ENCODE peak calls at places on chromosomes 1 and 21, in nine cellular contexts. S is AG09309; A is fibroblast of lung; C is adrenal gland; K is fibroblast of mammary gland; L is dorsolateral prefrontal cortex; B is A673; O is activated CD8-positive, alpha-beta T cell treated with anti-CD3 and anti-CD28 coated beads for 36 hours; G is NB4. R is an unnamed sample.

GRCh38 chr21:34229361-34229760 is 134.4 kb upstream of the KCNE2 start:
- DNase-seq in S (no peak), A (no peak), C (no peak), K (no peak), L (no peak), B (no peak), O (no peak), G (no peak), R (no peak)

GRCh38 chr1:234672349-234673135 is 62.6 kb upstream of the IRF2BP2 start:
- DNase-seq in S (no peak), A (no peak), C (no peak), K (no peak), L (no peak), B (no peak), O (no peak), G (no peak), R (no peak)

GRCh38 chr1:9194024-9194423 is 40.5 kb upstream of the H6PD start:
- DNase-seq in S (no peak), A (no peak), C (no peak), K (peak; percentile 47), L (no peak), B (no peak), O (no peak), G (no peak), R (no peak)

GRCh38 chr1:225464851-225465792 is 37.3 kb upstream of the LBR start:
- DNase-seq in S (no peak), A (no peak), C (no peak), K (no peak), L (no peak), B (peak; percentile 69), O (no peak), G (peak; percentile 41), R (no peak)

GRCh38 chr1:198584163-198584562 is 43.7 kb upstream of the ATP6V1G3 start:
- DNase-seq in S (no peak), A (no peak), C (no peak), K (no peak), L (no peak), B (no peak), O (no peak), G (no peak), R (no peak)

GRCh38 chr21:38297193-38297592 is 40.4 kb downstream of the KCNJ15 start:
- DNase-seq in S (no peak), A (peak; percentile 58), C (no peak), K (peak; percentile 86), L (no peak), B (no peak), O (no peak), G (no peak), R (no peak)

GRCh38 chr1:36170643-36171412 is 14.9 kb downstream of the MAP7D1 start:
- DNase-seq in S (no peak), A (no peak), C (no peak), K (no peak), L (no peak), B (no peak), O (no peak), G (no peak), R (no peak)

GRCh38 chr1:5223266-5223665 is 568.9 kb downstream of the AJAP1 start:
- DNase-seq in S (no peak), A (no peak), C (no peak), K (no peak), L (no peak), B (no peak), O (no peak), G (no peak), R (no peak)

DNA sequence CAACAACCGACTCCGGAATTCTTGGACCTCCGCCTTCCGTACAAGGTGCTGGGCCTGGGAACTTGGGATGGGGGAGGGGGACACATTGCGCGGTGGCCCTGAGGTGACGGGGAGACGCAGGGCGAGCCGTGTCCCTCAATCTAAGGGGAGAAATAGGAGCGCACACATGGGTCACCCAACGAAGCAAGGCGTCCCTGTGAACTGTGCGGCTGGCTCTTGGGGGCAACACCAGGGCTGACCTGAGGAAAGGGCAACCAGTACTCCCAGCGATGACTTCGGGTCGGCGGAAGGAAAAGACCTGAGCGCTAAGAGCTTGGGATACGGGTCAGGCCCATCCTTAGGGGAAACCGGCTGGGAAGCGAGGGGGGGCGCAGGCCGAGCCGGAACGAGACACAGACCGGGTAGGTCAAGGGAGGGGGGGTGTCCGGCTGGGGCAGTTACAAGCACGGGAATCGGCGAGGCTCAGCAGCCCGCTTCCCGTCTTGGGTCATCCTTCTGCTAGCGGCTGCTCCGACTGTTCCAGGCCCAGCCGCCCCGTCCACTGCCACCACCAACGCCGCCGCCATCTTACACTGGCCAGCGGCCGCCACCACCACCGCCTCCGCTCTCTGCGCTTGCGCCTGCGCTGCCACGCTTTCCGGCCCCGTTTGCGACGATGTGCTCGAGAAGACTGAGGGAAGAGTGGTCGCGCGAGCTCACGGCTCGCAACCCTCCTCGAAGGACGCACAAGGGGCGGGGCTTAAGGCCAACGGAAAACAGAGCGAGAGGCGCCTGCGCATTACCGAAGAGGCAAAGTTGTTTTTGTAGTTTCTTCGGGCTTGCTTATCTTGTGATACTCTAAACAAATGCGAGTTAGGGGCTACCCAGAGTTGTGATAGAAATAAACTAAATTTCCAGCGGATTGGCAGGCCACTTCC is at the start of gene DCAF8:
- DNase-seq in S (peak; percentile 88), A (peak; percentile 98), C (peak; percentile 98), K (peak; percentile 96), L (peak; percentile 97), B (peak; percentile 99), O (peak; percentile 99), G (peak; percentile 97), R (peak; percentile 92)
- TF ChIP-seq CTCF in S (no peak), A (no peak), C (no peak), K (no peak), L (peak; percentile 4), B (no peak), O (no peak), G (no peak), R (no peak)

GRCh38 chr1:66337249-66337648 is 196.7 kb upstream of the SGIP1 start:
- DNase-seq in S (no peak), A (no peak), C (no peak), K (no peak), L (no peak), B (no peak), O (no peak), G (peak; percentile 35), R (no peak)

GRCh38 chr1:66335125-66335524 is 198.8 kb upstream of the SGIP1 start:
- DNase-seq in S (no peak), A (no peak), C (no peak), K (no peak), L (no peak), B (no peak), O (no peak), G (peak; percentile 29), R (no peak)

GRCh38 chr1:66334311-66334710 is 199.6 kb upstream of the SGIP1 start:
- DNase-seq in S (no peak), A (no peak), C (no peak), K (no peak), L (no peak), B (peak; percentile 47), O (no peak), G (peak; percentile 55), R (no peak)

GRCh38 chr1:66336641-66336991 is 197.3 kb upstream of the SGIP1 start:
- DNase-seq in S (no peak), A (no peak), C (no peak), K (no peak), L (no peak), B (no peak), O (no peak), G (peak; percentile 39), R (no peak)

DNA sequence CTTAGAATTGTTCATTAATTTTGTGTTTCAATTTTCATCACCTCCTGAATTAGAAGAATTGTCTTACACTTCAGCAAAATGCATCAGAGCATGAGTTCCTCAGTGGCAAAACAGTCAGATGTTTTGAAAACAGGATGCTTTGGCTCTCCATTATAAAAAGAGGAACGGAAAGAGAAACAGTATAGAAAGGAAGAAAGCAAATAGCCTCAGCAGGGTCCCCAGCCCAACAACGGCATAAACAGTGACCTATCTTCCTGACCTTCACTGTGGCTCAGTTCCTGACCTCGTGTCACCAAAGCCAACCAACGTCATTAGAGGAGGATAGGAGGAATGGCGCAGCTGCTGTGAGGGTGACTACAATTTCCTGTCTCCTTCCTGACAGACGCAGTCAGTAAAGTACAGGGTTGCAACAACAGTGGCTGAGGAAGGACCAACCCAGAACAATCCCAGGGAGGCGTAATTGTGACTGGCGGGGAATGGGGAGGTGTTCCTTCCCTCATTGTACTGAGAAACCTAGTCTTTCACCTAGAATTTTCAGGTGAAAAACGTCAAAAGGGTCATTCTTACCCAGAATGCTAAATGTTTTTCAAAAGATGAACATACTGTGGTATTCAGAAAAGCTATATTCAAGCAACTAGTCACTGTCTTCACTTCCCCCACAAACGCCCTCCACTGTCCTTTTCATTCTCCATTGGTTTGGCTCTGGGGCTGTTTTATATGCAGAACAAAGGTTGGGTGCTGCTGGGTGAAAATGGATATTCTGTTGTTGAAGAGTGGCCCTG is 197.9 kb upstream of the SGIP1 start:
- DNase-seq in S (no peak), A (no peak), C (peak; percentile 86), K (peak; percentile 51), L (no peak), B (peak; percentile 81), O (peak; percentile 89), G (peak; percentile 97), R (no peak)
- TF ChIP-seq CTCF in S (no peak), A (no peak), C (no peak), K (no peak), L (no peak), B (no peak), O (no peak), G (no peak), R (no peak)

GRCh38 chr1:44355582-44356305 is 687 bp upstream of the ERI3 start:
- DNase-seq in S (no peak), A (no peak), C (no peak), K (no peak), L (no peak), B (no peak), O (peak; percentile 3), G (peak; percentile 7), R (no peak)

GRCh38 chr1:44366576-44366975 is 11.5 kb upstream of the ERI3 start:
- DNase-seq in S (no peak), A (no peak), C (no peak), K (no peak), L (no peak), B (no peak), O (no peak), G (no peak), R (no peak)

GRCh38 chr1:44359234-44359937 is 4.3 kb upstream of the ERI3 start:
- DNase-seq in S (no peak), A (no peak), C (no peak), K (no peak), L (no peak), B (no peak), O (no peak), G (no peak), R (no peak)

GRCh38 chr1:44357710-44358109 is 2.7 kb upstream of the ERI3 start:
- DNase-seq in S (no peak), A (no peak), C (no peak), K (no peak), L (no peak), B (no peak), O (no peak), G (no peak), R (no peak)

GRCh38 chr1:44361478-44361877 is 6.4 kb upstream of the ERI3 start:
- DNase-seq in S (no peak), A (no peak), C (no peak), K (peak; percentile 12), L (no peak), B (no peak), O (no peak), G (no peak), R (no peak)
- TF ChIP-seq CTCF in S (peak; percentile 34), A (no peak), C (no peak), K (peak; percentile 28), L (no peak), B (no peak), O (no peak), G (no peak), R (no peak)

GRCh38 chr1:111332190-111332589 is 41.5 kb downstream of the CHIA start:
- DNase-seq in S (no peak), A (no peak), C (no peak), K (no peak), L (no peak), B (no peak), O (no peak), G (no peak), R (no peak)

GRCh38 chr1:111334169-111334568 is 43.5 kb downstream of the CHIA start:
- DNase-seq in S (peak; percentile 23), A (peak; percentile 55), C (no peak), K (peak; percentile 58), L (no peak), B (peak; percentile 28), O (peak; percentile 64), G (peak; percentile 55), R (no peak)
- TF ChIP-seq CTCF in S (peak; percentile 71), A (peak; percentile 91), C (peak; percentile 30), K (peak; percentile 62), L (peak; percentile 42), B (peak; percentile 45), O (peak; percentile 72), G (peak; percentile 38), R (no peak)